ENCODE peak calls at places on chromosomes 13 and 19, in seven cellular contexts. C is brain microvascular endothelial cell, U is uterus, S is aorta, M is A549, V is Peyer's patch, X is substantia nigra. T is an unnamed sample.

GRCh38 chr13:113774177-113775107 is 15.4 kb downstream of the TMEM255B start:
- DNase-seq in C (no peak), U (no peak), S (no peak), M (no peak), V (no peak), X (no peak), T (no peak)

GRCh38 chr19:30255783-30256509 is 116.2 kb upstream of the ZNF536 start:
- DNase-seq in C (no peak), U (no peak), S (no peak), M (no peak), V (no peak), X (no peak), T (no peak)

GRCh38 chr13:109668433-109669233 is 117.8 kb downstream of the IRS2 start:
- DNase-seq in C (no peak), U (no peak), S (no peak), M (no peak), V (no peak), X (no peak), T (no peak)

GRCh38 chr13:101661839-101662238 is 209.4 kb downstream of the ITGBL1 start:
- DNase-seq in C (no peak), U (no peak), S (no peak), M (no peak), V (no peak), X (no peak), T (no peak)

GRCh38 chr19:28514166-28514565 is 698.8 kb downstream of the UQCRFS1 start:
- DNase-seq in C (no peak), U (no peak), S (no peak), M (no peak), V (no peak), X (no peak), T (no peak)

GRCh38 chr13:42985312-42986175 is 6.5 kb downstream of the EPSTI1 start:
- DNase-seq in C (no peak), U (peak; percentile 19), S (no peak), M (no peak), V (no peak), X (no peak), T (no peak)

GRCh38 chr13:97629601-97630272 is 195.8 kb downstream of the RAP2A start:
- DNase-seq in C (no peak), U (no peak), S (no peak), M (no peak), V (no peak), X (no peak), T (no peak)

GRCh38 chr19:6065685-6066365 is 44.5 kb downstream of the RFX2 start:
- DNase-seq in C (no peak), U (peak; percentile 83), S (peak; percentile 87), M (peak; percentile 85), V (no peak), X (no peak), T (peak; percentile 86)

GRCh38 chr19:14369399-14370168 is 11.7 kb upstream of the ADGRE5 start:
- DNase-seq in C (peak; percentile 32), U (peak; percentile 62), S (peak; percentile 92), M (no peak), V (peak; percentile 64), X (no peak), T (no peak)

GRCh38 chr19:30365121-30365800 is 6.9 kb upstream of the ZNF536 start:
- DNase-seq in C (no peak), U (no peak), S (no peak), M (no peak), V (no peak), X (no peak), T (no peak)

GRCh38 chr19:15556634-15557181 is 48.4 kb downstream of the CYP4F22 start:
- DNase-seq in C (no peak), U (no peak), S (peak; percentile 28), M (no peak), V (no peak), X (no peak), T (no peak)

GRCh38 chr19:29489182-29489951 is 36.4 kb upstream of the VSTM2B start:
- DNase-seq in C (no peak), U (no peak), S (peak; percentile 35), M (no peak), V (no peak), X (no peak), T (no peak)

GRCh38 chr19:32287811-32288227 is 57.6 kb upstream of the ZNF507 start:
- DNase-seq in C (peak; percentile 68), U (peak; percentile 66), S (peak; percentile 84), M (peak; percentile 87), V (peak; percentile 18), X (peak; percentile 2), T (no peak)

GRCh38 chr19:46000497-46001246 is 5.4 kb downstream of the CCDC61 start:
- DNase-seq in C (no peak), U (no peak), S (no peak), M (no peak), V (peak; percentile 74), X (no peak), T (no peak)

GRCh38 chr13:93752506-93752905 is 525.9 kb downstream of the GPC6 start:
- DNase-seq in C (no peak), U (no peak), S (no peak), M (no peak), V (no peak), X (no peak), T (no peak)

GRCh38 chr19:40612831-40613668 is 11.9 kb downstream of the LTBP4 start:
- DNase-seq in C (peak; percentile 57), U (no peak), S (no peak), M (peak; percentile 85), V (peak; percentile 64), X (no peak), T (peak; percentile 76)

GRCh38 chr19:50255115-50255514 is 51.7 kb downstream of the MYH14 start:
- DNase-seq in C (no peak), U (no peak), S (no peak), M (no peak), V (no peak), X (no peak), T (no peak)

GRCh38 chr19:23071087-23071511 is 45.7 kb upstream of the ZNF730 start:
- DNase-seq in C (peak; percentile 17), U (peak; percentile 18), S (no peak), M (no peak), V (no peak), X (no peak), T (no peak)

DNA sequence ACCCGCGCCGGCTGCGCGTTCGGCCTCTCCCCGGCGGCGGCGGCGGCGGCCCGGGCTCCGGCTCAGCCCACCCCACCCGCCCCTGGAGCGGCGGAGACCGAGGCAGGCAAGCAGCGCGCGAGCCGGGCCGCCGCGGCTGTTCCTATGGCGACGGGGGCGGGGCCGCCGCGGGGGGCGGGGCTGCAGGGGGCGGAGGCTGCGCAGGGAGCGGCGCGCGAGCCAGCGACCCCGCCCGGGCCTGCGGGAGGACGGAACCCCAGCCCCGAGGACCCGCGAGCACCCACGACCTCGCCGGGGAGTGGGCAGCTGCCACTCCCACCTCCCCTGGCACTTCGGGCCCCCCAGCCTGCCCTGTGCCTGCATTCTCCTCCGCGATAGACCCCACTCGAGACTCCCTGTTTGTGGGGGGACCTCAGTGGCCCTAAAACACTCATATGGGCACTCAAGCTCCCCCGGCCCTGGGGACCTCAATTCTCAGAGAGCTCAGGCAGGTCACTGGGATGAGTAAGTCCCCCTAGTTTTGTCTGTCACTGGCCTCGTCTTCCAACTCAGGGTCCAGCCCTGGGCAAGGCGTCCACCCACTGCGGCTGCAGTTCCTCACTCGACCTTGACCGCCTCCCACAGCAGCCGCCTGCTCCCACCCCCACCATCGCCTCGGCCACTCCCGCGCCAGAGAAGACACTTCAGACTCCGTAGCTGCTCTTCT is at the start of gene CTXN1:
- DNase-seq in C (no peak), U (peak; percentile 87), S (peak; percentile 93), M (peak; percentile 45), V (peak; percentile 67), X (no peak), T (no peak)
- H3K27ac ChIP-seq in C (no peak within 1 kb of the TSS), U (peak within 1 kb of the TSS; percentile 99), S (no peak within 1 kb of the TSS), M (peak within 1 kb of the TSS; percentile 80), V (peak within 1 kb of the TSS; percentile 23), X (no peak within 1 kb of the TSS), T (peak within 1 kb of the TSS; percentile 94)

GRCh38 chr13:33123066-33123940 is 107.1 kb downstream of the KL start:
- DNase-seq in C (no peak), U (no peak), S (no peak), M (no peak), V (no peak), X (no peak), T (no peak)
- H3K27ac ChIP-seq in C (peak overlapping the region; percentile 10), U (peak overlapping the region; percentile 70), S (no peak overlapping the region), M (peak overlapping the region; percentile 38), V (peak overlapping the region; percentile 43), X (peak overlapping the region; percentile 28), T (peak overlapping the region; percentile 66)

GRCh38 chr13:44219808-44220544 is 153.6 kb upstream of the SERP2 start:
- DNase-seq in C (peak; percentile 77), U (no peak), S (no peak), M (peak; percentile 58), V (no peak), X (no peak), T (no peak)
- H3K27ac ChIP-seq in C (peak overlapping the region; percentile 19), U (peak overlapping the region; percentile 98), S (peak overlapping the region; percentile 47), M (peak overlapping the region; percentile 72), V (peak overlapping the region; percentile 61), X (peak overlapping the region; percentile 32), T (peak overlapping the region; percentile 93)

GRCh38 chr13:108325863-108326262 is 56.3 kb downstream of the TNFSF13B start:
- DNase-seq in C (no peak), U (no peak), S (no peak), M (no peak), V (no peak), X (no peak), T (no peak)
- H3K27ac ChIP-seq in C (no peak overlapping the region), U (no peak overlapping the region), S (no peak overlapping the region), M (no peak overlapping the region), V (no peak overlapping the region), X (no peak overlapping the region), T (no peak overlapping the region)

GRCh38 chr13:110888390-110888789 is 26.5 kb downstream of the ANKRD10 start:
- DNase-seq in C (no peak), U (no peak), S (no peak), M (no peak), V (no peak), X (no peak), T (no peak)
- H3K27ac ChIP-seq in C (no peak overlapping the region), U (no peak overlapping the region), S (no peak overlapping the region), M (no peak overlapping the region), V (no peak overlapping the region), X (peak overlapping the region; percentile 47), T (no peak overlapping the region)

GRCh38 chr19:1392939-1393530 is 8.3 kb downstream of the GAMT start:
- DNase-seq in C (no peak), U (no peak), S (no peak), M (no peak), V (no peak), X (no peak), T (no peak)

GRCh38 chr19:1392407-1392806 is 8.7 kb downstream of the NDUFS7 start:
- DNase-seq in C (no peak), U (no peak), S (no peak), M (no peak), V (no peak), X (no peak), T (no peak)

GRCh38 chr19:1394252-1395193 is 6.8 kb downstream of the GAMT start:
- DNase-seq in C (no peak), U (no peak), S (no peak), M (no peak), V (no peak), X (no peak), T (no peak)

GRCh38 chr19:1395194-1396018 is 5.9 kb downstream of the GAMT start:
- DNase-seq in C (no peak), U (no peak), S (peak; percentile 73), M (no peak), V (no peak), X (no peak), T (no peak)

GRCh38 chr19:1393841-1394240 is 7.5 kb downstream of the GAMT start:
- DNase-seq in C (no peak), U (no peak), S (no peak), M (no peak), V (no peak), X (no peak), T (no peak)
- H3K27ac ChIP-seq in C (no peak overlapping the region), U (no peak overlapping the region), S (no peak overlapping the region), M (no peak overlapping the region), V (no peak overlapping the region), X (peak overlapping the region; percentile 97), T (no peak overlapping the region)

T was measured in coronary artery.